ENCODE peak calls at places on chromosomes 16 and 17, in eight cellular contexts. E, G, I, Y, B, L, Q and A are unnamed samples.
A peak's percentile ranks its signal among the peaks of the same experiment; 100 is the strongest.

GRCh38 chr16:58205276-58206036 is 7.5 kb upstream of the CSNK2A2 start:
- DNase-seq in B (no peak), Q (no peak), E (no peak), Y (no peak), L (no peak), G (no peak), I (no peak), A (no peak)

GRCh38 chr17:78144736-78145641 is 1.2 kb upstream of the C17orf99 start:
- DNase-seq in Q (peak; percentile 98), E (peak; percentile 44), B (no peak), G (no peak), L (no peak), I (no peak), Y (no peak), A (peak; percentile 64)

GRCh38 chr16:10122546-10122945 is 59.7 kb downstream of the GRIN2A start:
- DNase-seq in I (no peak), G (peak; percentile 14), Y (no peak), E (peak; percentile 14), B (no peak), Q (no peak), L (no peak), A (no peak)

GRCh38 chr16:68313116-68313515 is 2.3 kb downstream of the PRMT7 start:
- DNase-seq in G (no peak), E (no peak), Y (no peak), B (no peak), Q (no peak), I (no peak), L (no peak), A (no peak)

GRCh38 chr17:60134396-60135159 is 15.2 kb upstream of the CA4 start:
- DNase-seq in G (no peak), E (no peak), Q (peak; percentile 11), Y (no peak), B (no peak), L (peak; percentile 62), I (no peak), A (no peak)

GRCh38 chr17:56902350-56902749 is 11.5 kb downstream of the TRIM25 start:
- DNase-seq in L (no peak), E (peak; percentile 69), G (no peak), Y (no peak), I (no peak), B (no peak), Q (no peak), A (no peak)

GRCh38 chr16:73126453-73126853 is 78.5 kb upstream of the ZFHX3 start:
- DNase-seq in B (no peak), L (peak; percentile 43), Q (peak; percentile 34), E (peak; percentile 19), Y (no peak), I (no peak), G (no peak), A (peak; percentile 68)

GRCh38 chr16:69566437-69567030 is 768 bp downstream of the NFAT5 start:
- DNase-seq in E (peak; percentile 79), I (peak; percentile 26), Q (peak; percentile 48), G (peak; percentile 66), L (peak; percentile 44), B (peak; percentile 12), Y (no peak), A (peak; percentile 62)

GRCh38 chr16:75022567-75022966 is 23.7 kb downstream of the ZNRF1 start:
- DNase-seq in B (no peak), Y (no peak), L (no peak), G (no peak), I (no peak), E (no peak), Q (no peak), A (no peak)

GRCh38 chr17:76940293-76940692 is 72.1 kb downstream of the MGAT5B start:
- DNase-seq in I (no peak), E (no peak), Q (no peak), G (no peak), L (no peak), Y (no peak), B (no peak), A (no peak)

GRCh38 chr16:31181102-31181830 is 1.3 kb downstream of the FUS start:
- DNase-seq in I (peak; percentile 35), G (no peak), B (no peak), E (no peak), Q (no peak), Y (no peak), L (no peak), A (peak; percentile 43)

GRCh38 chr17:81977211-81978091 is at the start of gene ASPSCR1:
- DNase-seq in B (peak; percentile 91), Y (peak; percentile 82), G (peak; percentile 97), L (peak; percentile 71), E (peak; percentile 95), I (peak; percentile 90), Q (peak; percentile 95), A (peak; percentile 87)

GRCh38 chr17:8158267-8159031 is 4.3 kb downstream of the VAMP2 start:
- DNase-seq in Q (peak; percentile 94), E (peak; percentile 95), B (peak; percentile 90), Y (peak; percentile 84), I (peak; percentile 91), G (peak; percentile 91), L (peak; percentile 83), A (peak; percentile 95)

GRCh38 chr17:18859256-18859655 is 1.3 kb downstream of the PRPSAP2 start:
- DNase-seq in B (no peak), Y (no peak), I (no peak), G (peak; percentile 38), E (no peak), Q (no peak), L (peak; percentile 58), A (no peak)

GRCh38 chr17:73533801-73534574 is 110.3 kb downstream of the SDK2 start:
- DNase-seq in L (no peak), Q (no peak), G (no peak), Y (no peak), E (no peak), B (no peak), I (no peak), A (no peak)

GRCh38 chr16:17471745-17472075 is 950 bp upstream of the XYLT1 start:
- DNase-seq in E (no peak), B (no peak), Y (no peak), L (no peak), G (no peak), I (no peak), Q (no peak), A (no peak)

GRCh38 chr17:81510798-81511549 is 1.6 kb downstream of the ACTG1 start:
- DNase-seq in B (peak; percentile 41), I (peak; percentile 29), L (no peak), Y (no peak), Q (no peak), G (peak; percentile 35), E (peak; percentile 65), A (no peak)

GRCh38 chr17:59611503-59611902 is 8.2 kb upstream of the CLTC start:
- DNase-seq in Y (no peak), Q (no peak), I (no peak), B (no peak), E (no peak), L (no peak), G (no peak), A (no peak)

GRCh38 chr16:56988948-56989945 is at the start of gene NLRC5:
- DNase-seq in L (peak; percentile 70), Q (peak; percentile 86), G (peak; percentile 93), B (peak; percentile 85), Y (peak; percentile 88), I (peak; percentile 94), E (peak; percentile 62), A (peak; percentile 83)

GRCh38 chr16:12584488-12585233 is 219.0 kb downstream of the CPPED1 start:
- DNase-seq in G (no peak), L (no peak), E (no peak), Q (no peak), Y (no peak), I (no peak), B (no peak), A (peak; percentile 1)

GRCh38 chr16:49858200-49859129 is 2.6 kb upstream of the ZNF423 start:
- DNase-seq in L (no peak), G (peak; percentile 18), B (no peak), Y (no peak), E (peak; percentile 21), Q (peak; percentile 64), I (peak; percentile 31), A (peak; percentile 77)

GRCh38 chr17:7887038-7887481 is 1.5 kb upstream of the CHD3 start:
- DNase-seq in Q (no peak), I (no peak), Y (no peak), G (no peak), B (no peak), L (no peak), E (no peak), A (no peak)

GRCh38 chr17:79671387-79671752 is 59.4 kb upstream of the ENPP7 start:
- DNase-seq in E (no peak), L (no peak), Y (no peak), B (no peak), Q (no peak), G (no peak), I (no peak), A (no peak)

GRCh38 chr16:68732068-68732680 is 4.9 kb upstream of the CDH1 start:
- DNase-seq in Y (no peak), B (no peak), L (no peak), I (no peak), E (peak; percentile 68), G (no peak), Q (peak; percentile 92), A (no peak)

GRCh38 chr17:2940352-2940751 is 123.1 kb downstream of the OR1D5 start:
- DNase-seq in L (no peak), G (no peak), Y (no peak), E (no peak), Q (no peak), B (no peak), I (no peak), A (peak; percentile 26)

GRCh38 chr17:37844158-37844976 is 79.8 kb upstream of the TBC1D3K start:
- DNase-seq in B (peak; percentile 42), Y (peak; percentile 19), E (peak; percentile 71), G (peak; percentile 70), I (peak; percentile 52), L (peak; percentile 57), Q (peak; percentile 51), A (peak; percentile 17)

GRCh38 chr17:76932402-76933333 is 64.5 kb downstream of the MGAT5B start:
- DNase-seq in E (no peak), B (no peak), Q (no peak), Y (no peak), I (no peak), G (no peak), L (no peak), A (no peak)

GRCh38 chr17:81812571-81813370 is 8.8 kb downstream of the GCGR start:
- DNase-seq in Y (no peak), G (no peak), Q (no peak), I (no peak), L (no peak), B (no peak), E (no peak), A (no peak)

GRCh38 chr17:41710472-41711090 is 1.6 kb upstream of the GAST start:
- DNase-seq in Q (peak; percentile 31), B (no peak), Y (no peak), L (peak; percentile 86), I (peak; percentile 30), E (peak; percentile 62), G (no peak), A (no peak)

GRCh38 chr16:16092925-16093624 is 130.2 kb downstream of the ABCC6 start:
- DNase-seq in Q (peak; percentile 80), E (no peak), G (no peak), I (no peak), Y (no peak), L (peak; percentile 17), B (no peak), A (peak; percentile 53)